ENCODE peak calls at places on chromosomes 6 and 20, in ten cellular contexts. J, Y, O, T, R, K, C, S, Q and U are unnamed samples.
A peak's percentile ranks its signal among the peaks of the same experiment; 100 is the strongest.

GRCh38 chr6:130018292-130018829 is at the start of gene L3MBTL3:
- DNase-seq in J (peak; percentile 51), C (peak; percentile 71), R (peak; percentile 69), Y (peak; percentile 88), K (peak; percentile 77), S (peak; percentile 77), O (peak; percentile 84), T (peak; percentile 53), Q (peak; percentile 76), U (peak; percentile 70)

GRCh38 chr20:64171211-64171610 is 7.0 kb downstream of the MYT1 start:
- DNase-seq in J (no peak), T (no peak), Y (no peak), C (no peak), Q (no peak), R (no peak), K (no peak), O (no peak), S (no peak), U (no peak)

GRCh38 chr6:26126394-26127221 is 39.4 kb downstream of the HFE start:
- DNase-seq in R (peak; percentile 29), Q (no peak), C (no peak), O (peak; percentile 24), K (no peak), S (no peak), T (no peak), J (no peak), Y (no peak), U (no peak)

GRCh38 chr6:100281471-100281878 is 183.2 kb downstream of the SIM1 start:
- DNase-seq in C (no peak), Y (no peak), J (no peak), K (no peak), O (no peak), S (no peak), R (no peak), Q (no peak), T (no peak), U (no peak)

GRCh38 chr6:14601490-14601889 is 483.9 kb downstream of the CD83 start:
- DNase-seq in J (no peak), Q (no peak), R (no peak), O (peak; percentile 12), K (no peak), Y (no peak), T (no peak), C (no peak), S (no peak), U (no peak)

GRCh38 chr6:9539231-9539755 is 875.6 kb downstream of the TFAP2A start:
- DNase-seq in C (no peak), O (peak; percentile 48), Q (no peak), T (no peak), R (no peak), K (no peak), Y (no peak), S (no peak), J (no peak), U (no peak)

GRCh38 chr6:106620931-106621672 is 8.2 kb downstream of the RTN4IP1 start:
- DNase-seq in S (no peak), Y (no peak), R (peak; percentile 47), T (no peak), Q (no peak), O (no peak), K (no peak), J (no peak), C (no peak), U (no peak)

GRCh38 chr20:63957004-63957689 is 931 bp upstream of the UCKL1 start:
- DNase-seq in O (peak; percentile 77), Y (peak; percentile 79), S (peak; percentile 89), Q (peak; percentile 30), T (no peak), J (no peak), K (peak; percentile 74), R (peak; percentile 47), C (peak; percentile 52), U (peak; percentile 56)

GRCh38 chr6:21664263-21665081 is 70.9 kb downstream of the SOX4 start:
- DNase-seq in K (no peak), J (no peak), R (peak; percentile 27), Q (no peak), C (no peak), S (no peak), Y (no peak), T (no peak), O (peak; percentile 54), U (no peak)

GRCh38 chr20:62711703-62712101 is 3.1 kb downstream of the NTSR1 start:
- DNase-seq in Q (no peak), O (peak; percentile 34), S (no peak), K (peak; percentile 11), T (no peak), C (no peak), Y (no peak), R (no peak), J (peak; percentile 42), U (no peak)

GRCh38 chr6:53813096-53813495 is 18.3 kb downstream of the LRRC1 start:
- DNase-seq in S (no peak), K (no peak), Y (no peak), T (no peak), O (peak; percentile 17), C (no peak), Q (no peak), R (no peak), J (no peak), U (no peak)

GRCh38 chr6:125102411-125102810 is 51.2 kb upstream of the TPD52L1 start:
- DNase-seq in S (no peak), O (no peak), R (no peak), T (no peak), Y (no peak), C (no peak), K (no peak), Q (no peak), J (no peak), U (no peak)

GRCh38 chr6:169158182-169158573 is 95.5 kb downstream of the THBS2 start:
- DNase-seq in S (no peak), C (no peak), K (no peak), R (peak; percentile 87), O (no peak), Y (no peak), J (no peak), T (no peak), Q (no peak), U (no peak)

GRCh38 chr6:143561105-143561704 is 49.7 kb upstream of the FUCA2 start:
- DNase-seq in Q (no peak), O (no peak), T (no peak), S (no peak), K (no peak), C (no peak), Y (no peak), J (no peak), R (no peak), U (no peak)

GRCh38 chr6:47161176-47161687 is 119.1 kb upstream of the ADGRF1 start:
- DNase-seq in Y (no peak), R (no peak), O (peak; percentile 68), Q (no peak), C (no peak), J (no peak), T (no peak), S (no peak), K (no peak), U (no peak)

GRCh38 chr20:11922561-11922960 is 4.9 kb downstream of the BTBD3 start:
- DNase-seq in S (no peak), O (no peak), K (peak; percentile 97), J (peak; percentile 86), R (no peak), Q (no peak), Y (no peak), T (no peak), C (no peak), U (no peak)

GRCh38 chr20:57999465-58000111 is 228.9 kb downstream of the ANKRD60 start:
- DNase-seq in Y (no peak), K (peak; percentile 6), O (peak; percentile 28), S (peak; percentile 37), R (no peak), J (peak; percentile 29), T (no peak), Q (no peak), C (no peak), U (no peak)

GRCh38 chr20:6502999-6503398 is 264.5 kb upstream of the BMP2 start:
- DNase-seq in R (no peak), K (no peak), Q (no peak), T (no peak), O (no peak), C (no peak), J (no peak), Y (no peak), S (no peak), U (no peak)

GRCh38 chr6:134170844-134171243 is 118.4 kb upstream of the SLC2A12 start:
- DNase-seq in J (no peak), T (no peak), R (no peak), K (no peak), Q (no peak), S (no peak), O (no peak), Y (no peak), C (no peak), U (no peak)